ENCODE peak calls at places on chromosomes 1 and 21, in ten cellular contexts. One of them, this sample, is unnamed.

GRCh38 chr1:154420172-154420571 is 15.0 kb downstream of the IL6R start:
- DNase-seq in Peyer's patch: peak; percentile 88
- DNase-seq in breast epithelium: no peak
- DNase-seq in heart left ventricle: peak; percentile 91
- DNase-seq in HCT116: no peak
- DNase-seq in thyroid gland: peak; percentile 46
- DNase-seq in stomach: peak; percentile 72
- DNase-seq in tibial nerve: peak; percentile 88
- DNase-seq in body of pancreas: peak; percentile 90
- DNase-seq in IMR-90: peak; percentile 91
- DNase-seq in this sample: peak; percentile 54

GRCh38 chr1:167066333-167067122 is 23.6 kb downstream of the GPA33 start:
- DNase-seq in breast epithelium: peak; percentile 76
- DNase-seq in Peyer's patch: peak; percentile 88
- DNase-seq in stomach: peak; percentile 85
- DNase-seq in heart left ventricle: peak; percentile 69
- DNase-seq in IMR-90: peak; percentile 15
- DNase-seq in thyroid gland: peak; percentile 76
- DNase-seq in body of pancreas: peak; percentile 77
- DNase-seq in HCT116: peak; percentile 35
- DNase-seq in tibial nerve: peak; percentile 30
- DNase-seq in this sample: peak; percentile 82

GRCh38 chr1:49060766-49061165 is 284.1 kb upstream of the BEND5 start:
- DNase-seq in IMR-90: no peak
- DNase-seq in HCT116: no peak
- DNase-seq in body of pancreas: no peak
- DNase-seq in tibial nerve: no peak
- DNase-seq in breast epithelium: no peak
- DNase-seq in thyroid gland: no peak
- DNase-seq in Peyer's patch: no peak
- DNase-seq in heart left ventricle: no peak
- DNase-seq in stomach: no peak
- DNase-seq in this sample: no peak

GRCh38 chr1:7888248-7889010 is 35.6 kb upstream of the UTS2 start:
- DNase-seq in HCT116: no peak
- DNase-seq in thyroid gland: no peak
- DNase-seq in body of pancreas: no peak
- DNase-seq in heart left ventricle: no peak
- DNase-seq in breast epithelium: no peak
- DNase-seq in IMR-90: peak; percentile 56
- DNase-seq in Peyer's patch: no peak
- DNase-seq in stomach: no peak
- DNase-seq in tibial nerve: no peak
- DNase-seq in this sample: no peak

GRCh38 chr21:42847051-42847707 is 32.2 kb downstream of the WDR4 start:
- DNase-seq in Peyer's patch: peak; percentile 36
- DNase-seq in tibial nerve: no peak
- DNase-seq in body of pancreas: peak; percentile 4
- DNase-seq in thyroid gland: no peak
- DNase-seq in HCT116: no peak
- DNase-seq in heart left ventricle: no peak
- DNase-seq in IMR-90: no peak
- DNase-seq in breast epithelium: no peak
- DNase-seq in stomach: no peak
- DNase-seq in this sample: no peak

GRCh38 chr1:224381880-224382548 is 25.3 kb downstream of the CNIH4 start:
- DNase-seq in IMR-90: no peak
- DNase-seq in Peyer's patch: no peak
- DNase-seq in HCT116: no peak
- DNase-seq in body of pancreas: no peak
- DNase-seq in thyroid gland: no peak
- DNase-seq in heart left ventricle: no peak
- DNase-seq in tibial nerve: no peak
- DNase-seq in stomach: no peak
- DNase-seq in breast epithelium: no peak
- DNase-seq in this sample: no peak

GRCh38 chr21:24850121-24850520 is 757.2 kb downstream of the MRPL39 start:
- DNase-seq in breast epithelium: no peak
- DNase-seq in body of pancreas: no peak
- DNase-seq in stomach: no peak
- DNase-seq in tibial nerve: no peak
- DNase-seq in thyroid gland: no peak
- DNase-seq in heart left ventricle: no peak
- DNase-seq in Peyer's patch: no peak
- DNase-seq in HCT116: no peak
- DNase-seq in IMR-90: no peak
- DNase-seq in this sample: no peak

GRCh38 chr1:214970016-214970415 is 112.5 kb upstream of the KCNK2 start:
- DNase-seq in heart left ventricle: no peak
- DNase-seq in breast epithelium: no peak
- DNase-seq in tibial nerve: no peak
- DNase-seq in stomach: no peak
- DNase-seq in Peyer's patch: no peak
- DNase-seq in thyroid gland: no peak
- DNase-seq in body of pancreas: no peak
- DNase-seq in IMR-90: peak; percentile 61
- DNase-seq in HCT116: no peak
- DNase-seq in this sample: no peak

GRCh38 chr21:42532466-42533181 is 19.0 kb downstream of the SLC37A1 start:
- DNase-seq in heart left ventricle: peak; percentile 84
- DNase-seq in Peyer's patch: peak; percentile 89
- DNase-seq in IMR-90: peak; percentile 12
- DNase-seq in tibial nerve: peak; percentile 41
- DNase-seq in stomach: peak; percentile 78
- DNase-seq in body of pancreas: peak; percentile 50
- DNase-seq in HCT116: no peak
- DNase-seq in breast epithelium: no peak
- DNase-seq in thyroid gland: peak; percentile 86
- DNase-seq in this sample: no peak

GRCh38 chr1:158972841-158973240 is 36.9 kb upstream of the IFI16 start:
- DNase-seq in stomach: no peak
- DNase-seq in IMR-90: peak; percentile 1
- DNase-seq in tibial nerve: no peak
- DNase-seq in thyroid gland: no peak
- DNase-seq in heart left ventricle: no peak
- DNase-seq in HCT116: no peak
- DNase-seq in Peyer's patch: peak; percentile 48
- DNase-seq in breast epithelium: no peak
- DNase-seq in body of pancreas: no peak
- DNase-seq in this sample: no peak

GRCh38 chr1:9890224-9890731 is 19.8 kb downstream of the CTNNBIP1 start:
- DNase-seq in breast epithelium: no peak
- DNase-seq in body of pancreas: peak; percentile 58
- DNase-seq in thyroid gland: peak; percentile 62
- DNase-seq in heart left ventricle: peak; percentile 74
- DNase-seq in HCT116: peak; percentile 87
- DNase-seq in Peyer's patch: no peak
- DNase-seq in stomach: peak; percentile 64
- DNase-seq in IMR-90: peak; percentile 96
- DNase-seq in tibial nerve: no peak
- DNase-seq in this sample: no peak

GRCh38 chr1:13682443-13682842 is 17.5 kb upstream of the PRDM2 start:
- DNase-seq in body of pancreas: no peak
- DNase-seq in breast epithelium: no peak
- DNase-seq in IMR-90: no peak
- DNase-seq in heart left ventricle: no peak
- DNase-seq in Peyer's patch: no peak
- DNase-seq in stomach: no peak
- DNase-seq in tibial nerve: no peak
- DNase-seq in HCT116: no peak
- DNase-seq in thyroid gland: no peak
- DNase-seq in this sample: no peak
- TF ChIP-seq POLR2A in body of pancreas: no peak
- TF ChIP-seq POLR2A in breast epithelium: no peak
- TF ChIP-seq POLR2A in IMR-90: no peak
- TF ChIP-seq POLR2A in heart left ventricle: no peak
- TF ChIP-seq POLR2A in Peyer's patch: no peak
- TF ChIP-seq POLR2A in stomach: no peak
- TF ChIP-seq POLR2A in tibial nerve: no peak
- TF ChIP-seq POLR2A in HCT116: no peak
- TF ChIP-seq POLR2A in thyroid gland: no peak
- TF ChIP-seq POLR2A in this sample: no peak

GRCh38 chr1:11592752-11593151 is 61.5 kb downstream of the FBXO2 start:
- DNase-seq in tibial nerve: no peak
- DNase-seq in stomach: no peak
- DNase-seq in heart left ventricle: no peak
- DNase-seq in thyroid gland: no peak
- DNase-seq in IMR-90: no peak
- DNase-seq in breast epithelium: no peak
- DNase-seq in body of pancreas: no peak
- DNase-seq in Peyer's patch: no peak
- DNase-seq in HCT116: no peak
- DNase-seq in this sample: no peak

GRCh38 chr1:11594625-11595024 is 59.6 kb downstream of the FBXO2 start:
- DNase-seq in thyroid gland: no peak
- DNase-seq in tibial nerve: no peak
- DNase-seq in IMR-90: no peak
- DNase-seq in HCT116: no peak
- DNase-seq in stomach: no peak
- DNase-seq in breast epithelium: no peak
- DNase-seq in body of pancreas: no peak
- DNase-seq in heart left ventricle: no peak
- DNase-seq in Peyer's patch: no peak
- DNase-seq in this sample: no peak

GRCh38 chr1:11594222-11594621 is 60.0 kb downstream of the FBXO2 start:
- DNase-seq in thyroid gland: peak; percentile 10
- DNase-seq in IMR-90: peak; percentile 2
- DNase-seq in breast epithelium: no peak
- DNase-seq in tibial nerve: no peak
- DNase-seq in heart left ventricle: peak; percentile 39
- DNase-seq in Peyer's patch: no peak
- DNase-seq in stomach: no peak
- DNase-seq in body of pancreas: no peak
- DNase-seq in HCT116: peak; percentile 10
- DNase-seq in this sample: no peak

GRCh38 chr1:11596295-11596694 is 57.9 kb downstream of the FBXO2 start:
- DNase-seq in HCT116: no peak
- DNase-seq in stomach: no peak
- DNase-seq in heart left ventricle: no peak
- DNase-seq in tibial nerve: no peak
- DNase-seq in Peyer's patch: no peak
- DNase-seq in thyroid gland: no peak
- DNase-seq in IMR-90: no peak
- DNase-seq in body of pancreas: no peak
- DNase-seq in breast epithelium: no peak
- DNase-seq in this sample: no peak

DNA sequence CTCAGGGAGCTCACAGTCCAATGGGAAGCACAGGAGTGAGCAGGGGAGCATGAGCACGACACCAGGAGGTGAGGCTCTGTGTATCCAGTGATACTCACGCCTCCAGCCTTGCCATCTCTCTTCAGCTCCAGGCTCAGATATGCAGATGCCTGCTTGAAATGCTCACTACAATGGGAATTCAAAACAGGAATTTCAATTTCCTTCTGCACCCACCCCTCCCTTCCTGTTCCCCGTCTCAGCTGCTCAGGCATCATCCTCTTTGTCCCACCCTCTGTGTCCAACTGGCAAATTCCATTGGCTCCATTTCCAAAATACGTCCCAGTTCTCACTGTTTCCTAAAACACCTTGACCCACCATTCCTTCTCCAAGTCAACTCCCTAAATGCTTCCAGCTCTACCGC is 58.9 kb downstream of the FBXO2 start:
- DNase-seq in body of pancreas: no peak
- DNase-seq in breast epithelium: no peak
- DNase-seq in HCT116: no peak
- DNase-seq in Peyer's patch: no peak
- DNase-seq in tibial nerve: no peak
- DNase-seq in stomach: no peak
- DNase-seq in thyroid gland: no peak
- DNase-seq in IMR-90: no peak
- DNase-seq in heart left ventricle: no peak
- DNase-seq in this sample: no peak
- TF ChIP-seq POLR2A in body of pancreas: no peak
- TF ChIP-seq POLR2A in breast epithelium: no peak
- TF ChIP-seq POLR2A in HCT116: no peak
- TF ChIP-seq POLR2A in Peyer's patch: no peak
- TF ChIP-seq POLR2A in tibial nerve: no peak
- TF ChIP-seq POLR2A in stomach: no peak
- TF ChIP-seq POLR2A in thyroid gland: no peak
- TF ChIP-seq POLR2A in IMR-90: no peak
- TF ChIP-seq POLR2A in heart left ventricle: no peak
- TF ChIP-seq POLR2A in this sample: no peak

GRCh38 chr1:156572663-156573018 is 276 bp upstream of the IQGAP3 start:
- DNase-seq in heart left ventricle: no peak
- DNase-seq in IMR-90: no peak
- DNase-seq in stomach: no peak
- DNase-seq in tibial nerve: no peak
- DNase-seq in breast epithelium: no peak
- DNase-seq in thyroid gland: no peak
- DNase-seq in body of pancreas: no peak
- DNase-seq in HCT116: no peak
- DNase-seq in Peyer's patch: no peak
- DNase-seq in this sample: no peak

GRCh38 chr1:156571261-156571958 is 955 bp downstream of the IQGAP3 start:
- DNase-seq in HCT116: no peak
- DNase-seq in tibial nerve: no peak
- DNase-seq in body of pancreas: no peak
- DNase-seq in Peyer's patch: no peak
- DNase-seq in heart left ventricle: no peak
- DNase-seq in stomach: no peak
- DNase-seq in thyroid gland: no peak
- DNase-seq in breast epithelium: no peak
- DNase-seq in IMR-90: peak; percentile 96
- DNase-seq in this sample: no peak

GRCh38 chr1:156577512-156577911 is 2.0 kb upstream of the TTC24 start:
- DNase-seq in tibial nerve: no peak
- DNase-seq in Peyer's patch: no peak
- DNase-seq in heart left ventricle: no peak
- DNase-seq in thyroid gland: no peak
- DNase-seq in breast epithelium: no peak
- DNase-seq in stomach: no peak
- DNase-seq in body of pancreas: no peak
- DNase-seq in IMR-90: no peak
- DNase-seq in HCT116: no peak
- DNase-seq in this sample: no peak

GRCh38 chr1:156574039-156574633 is 1.8 kb upstream of the IQGAP3 start:
- DNase-seq in heart left ventricle: no peak
- DNase-seq in body of pancreas: no peak
- DNase-seq in Peyer's patch: no peak
- DNase-seq in HCT116: no peak
- DNase-seq in IMR-90: no peak
- DNase-seq in tibial nerve: no peak
- DNase-seq in stomach: no peak
- DNase-seq in breast epithelium: no peak
- DNase-seq in thyroid gland: no peak
- DNase-seq in this sample: no peak

GRCh38 chr1:156571959-156572662 is at the start of gene IQGAP3:
- DNase-seq in stomach: peak; percentile 90
- DNase-seq in tibial nerve: peak; percentile 53
- DNase-seq in heart left ventricle: peak; percentile 86
- DNase-seq in HCT116: peak; percentile 56
- DNase-seq in body of pancreas: peak; percentile 89
- DNase-seq in IMR-90: peak; percentile 69
- DNase-seq in thyroid gland: peak; percentile 90
- DNase-seq in breast epithelium: peak; percentile 84
- DNase-seq in Peyer's patch: peak; percentile 93
- DNase-seq in this sample: peak; percentile 93
- TF ChIP-seq POLR2A in stomach: no peak
- TF ChIP-seq POLR2A in tibial nerve: no peak
- TF ChIP-seq POLR2A in heart left ventricle: no peak
- TF ChIP-seq POLR2A in HCT116: peak; percentile 34
- TF ChIP-seq POLR2A in body of pancreas: no peak
- TF ChIP-seq POLR2A in IMR-90: no peak
- TF ChIP-seq POLR2A in thyroid gland: no peak
- TF ChIP-seq POLR2A in breast epithelium: no peak
- TF ChIP-seq POLR2A in Peyer's patch: no peak
- TF ChIP-seq POLR2A in this sample: no peak

GRCh38 chr1:27726173-27726793 is 522 bp downstream of the FAM76A start:
- DNase-seq in Peyer's patch: peak; percentile 70
- DNase-seq in breast epithelium: peak; percentile 53
- DNase-seq in HCT116: peak; percentile 19
- DNase-seq in tibial nerve: no peak
- DNase-seq in heart left ventricle: peak; percentile 61
- DNase-seq in thyroid gland: peak; percentile 57
- DNase-seq in stomach: peak; percentile 44
- DNase-seq in IMR-90: peak; percentile 20
- DNase-seq in body of pancreas: peak; percentile 53
- DNase-seq in this sample: peak; percentile 56
- TF ChIP-seq POLR2A in Peyer's patch: no peak
- TF ChIP-seq POLR2A in breast epithelium: no peak
- TF ChIP-seq POLR2A in HCT116: no peak
- TF ChIP-seq POLR2A in tibial nerve: no peak
- TF ChIP-seq POLR2A in heart left ventricle: no peak
- TF ChIP-seq POLR2A in thyroid gland: no peak
- TF ChIP-seq POLR2A in stomach: no peak
- TF ChIP-seq POLR2A in IMR-90: no peak
- TF ChIP-seq POLR2A in body of pancreas: no peak
- TF ChIP-seq POLR2A in this sample: no peak

This sample was measured in GM12891.